ENCODE peak calls at places on chromosomes 7 and 10, in four cellular contexts. E is mesothelial cell of epicardium, F is CD14-positive monocyte, R is nephron progenitor cell. L is an unnamed sample.

GRCh38 chr10:100744136-100744979 is 1.0 kb upstream of the PAX2 start:
- DNase-seq in F (peak; percentile 3), E (no peak), R (peak; percentile 74), L (no peak)

GRCh38 chr10:43299579-43299978 is 32.7 kb upstream of the RASGEF1A start:
- DNase-seq in F (no peak), E (no peak), R (no peak), L (no peak)

GRCh38 chr10:113168560-113168959 is 218.5 kb downstream of the TCF7L2 start:
- DNase-seq in F (no peak), E (no peak), R (no peak), L (no peak)

GRCh38 chr10:100446130-100446761 is 16.6 kb upstream of the WNT8B start:
- DNase-seq in E (no peak), R (no peak), F (no peak), L (no peak)

GRCh38 chr7:100791881-100792666 is 35.2 kb downstream of the EPHB4 start:
- DNase-seq in R (no peak), F (no peak), E (no peak), L (no peak)

GRCh38 chr7:101813414-101814019 is 3.9 kb upstream of the CUX1 start:
- DNase-seq in E (no peak), R (no peak), F (no peak), L (no peak)

GRCh38 chr10:127034224-127034623 is 129.0 kb downstream of the DOCK1 start:
- DNase-seq in E (no peak), R (no peak), F (no peak), L (no peak)

GRCh38 chr10:23826399-23826798 is 382.5 kb upstream of the KIAA1217 start:
- DNase-seq in R (peak; percentile 77), F (no peak), E (peak; percentile 27), L (no peak)

GRCh38 chr10:131973160-131973951 is 8.4 kb downstream of the BNIP3 start:
- DNase-seq in E (no peak), R (peak; percentile 33), F (no peak), L (no peak)

GRCh38 chr7:87148332-87148955 is 3.8 kb upstream of the DMTF1 start:
- DNase-seq in E (no peak), F (no peak), R (no peak), L (no peak)

DNA sequence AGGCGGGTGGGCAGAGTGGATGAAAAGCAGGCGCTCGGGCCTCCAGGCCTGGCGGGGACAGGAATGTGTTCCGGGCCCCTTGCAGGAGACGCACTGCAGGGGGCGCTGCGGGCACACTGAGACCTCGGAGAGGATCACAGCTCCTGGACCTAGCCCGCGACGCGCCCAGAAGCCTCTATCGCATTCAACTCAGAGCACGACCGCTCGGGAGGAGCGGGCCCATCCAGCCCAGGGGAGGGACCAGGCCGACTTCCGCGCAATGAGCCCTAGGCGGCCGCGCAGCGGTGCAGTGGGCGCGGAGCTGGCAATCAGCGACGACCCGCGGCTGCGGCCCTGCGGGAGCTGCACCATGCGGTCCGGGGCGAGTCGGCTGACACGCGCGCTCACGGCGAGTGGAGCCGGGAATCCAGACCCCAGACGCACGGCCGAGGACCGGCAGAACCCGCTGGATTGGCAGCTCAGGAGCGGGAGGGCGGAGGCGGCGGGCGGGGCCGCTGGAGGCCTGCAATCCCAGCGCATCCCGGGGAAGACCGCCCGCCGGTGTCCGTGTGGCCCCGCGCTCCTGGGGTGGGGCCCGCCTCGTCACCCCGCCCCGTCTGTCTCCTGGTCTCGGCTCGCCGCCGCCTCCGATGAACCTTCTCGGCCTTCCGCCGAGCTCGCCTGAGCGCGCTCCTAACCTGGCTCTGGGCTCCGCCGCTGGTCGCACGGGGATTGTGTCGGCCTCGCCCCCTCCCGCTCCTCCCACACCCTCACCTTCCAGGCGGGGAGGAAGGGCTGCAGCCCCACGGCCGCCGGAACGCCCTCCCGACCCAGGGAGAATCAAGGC is 33.5 kb upstream of the GRID1 start:
- DNase-seq in F (peak; percentile 88), E (peak; percentile 88), R (peak; percentile 98), L (peak; percentile 98)
- TF ChIP-seq CTCF in F (peak; percentile 90), E (peak; percentile 83), R (peak; percentile 95), L (peak; percentile 98)

GRCh38 chr7:73829505-73829904 is 1.3 kb upstream of the CLDN4 start:
- DNase-seq in R (no peak), E (no peak), F (no peak), L (no peak)

GRCh38 chr7:73829921-73830617 is 727 bp upstream of the CLDN4 start:
- DNase-seq in F (no peak), E (no peak), R (no peak), L (no peak)

GRCh38 chr7:73830618-73830871 is 251 bp upstream of the CLDN4 start:
- DNase-seq in F (no peak), E (no peak), R (no peak), L (no peak)

GRCh38 chr7:73831656-73832579 is 1.1 kb downstream of the CLDN4 start:
- DNase-seq in F (no peak), E (peak; percentile 64), R (peak; percentile 36), L (no peak)

GRCh38 chr7:73830872-73831655 is at the start of gene CLDN4:
- DNase-seq in E (peak; percentile 55), R (peak; percentile 64), F (no peak), L (no peak)
- TF ChIP-seq CTCF in E (no peak), R (no peak), F (no peak), L (no peak)

DNA sequence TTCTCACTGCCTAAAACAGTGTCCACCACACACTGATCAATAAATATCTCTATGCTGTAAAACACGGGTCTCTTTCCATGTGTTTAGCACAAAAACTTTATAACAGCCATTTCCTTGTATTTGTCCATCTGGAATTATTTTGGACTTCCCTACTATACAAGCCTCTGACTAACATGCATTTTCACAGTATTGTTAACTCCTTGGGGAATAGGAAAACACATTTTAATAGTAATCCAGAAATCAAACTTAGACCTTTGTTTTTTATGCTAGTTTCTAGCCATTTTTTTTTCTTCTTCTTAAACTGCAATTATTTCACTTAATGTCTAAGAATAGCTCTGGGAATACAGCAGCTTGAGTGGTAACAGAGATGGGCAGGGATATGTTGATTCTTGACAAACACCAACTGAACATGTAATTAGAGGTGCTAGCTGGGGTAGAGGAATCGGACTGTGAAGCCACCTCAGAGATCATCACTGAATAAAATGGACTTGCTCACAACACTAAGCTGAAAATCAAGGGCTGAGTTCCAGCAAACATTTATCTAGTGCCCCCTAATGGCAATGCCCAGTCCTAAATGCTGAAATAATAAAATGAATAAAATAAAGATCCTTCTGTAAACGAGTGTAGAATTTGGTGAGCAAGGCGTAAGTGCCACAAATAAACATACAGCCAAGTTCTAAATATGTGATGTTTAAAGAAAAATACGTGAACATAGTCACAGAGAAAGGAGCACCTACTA is 593.1 kb downstream of the SORCS1 start:
- DNase-seq in R (no peak), F (no peak), E (no peak), L (no peak)
- TF ChIP-seq CTCF in R (peak; percentile 52), F (no peak), E (peak; percentile 22), L (peak; percentile 77)

GRCh38 chr10:18608581-18608980 is 42.8 kb downstream of the NSUN6 start:
- DNase-seq in E (no peak), F (no peak), R (no peak), L (no peak)

GRCh38 chr10:18610517-18610916 is 40.9 kb downstream of the NSUN6 start:
- DNase-seq in E (no peak), F (no peak), R (no peak), L (no peak)

GRCh38 chr10:18607503-18607902 is 43.9 kb downstream of the NSUN6 start:
- DNase-seq in E (no peak), F (no peak), R (no peak), L (no peak)

GRCh38 chr10:18606051-18606730 is 45.2 kb downstream of the NSUN6 start:
- DNase-seq in R (no peak), E (no peak), F (no peak), L (no peak)

DNA sequence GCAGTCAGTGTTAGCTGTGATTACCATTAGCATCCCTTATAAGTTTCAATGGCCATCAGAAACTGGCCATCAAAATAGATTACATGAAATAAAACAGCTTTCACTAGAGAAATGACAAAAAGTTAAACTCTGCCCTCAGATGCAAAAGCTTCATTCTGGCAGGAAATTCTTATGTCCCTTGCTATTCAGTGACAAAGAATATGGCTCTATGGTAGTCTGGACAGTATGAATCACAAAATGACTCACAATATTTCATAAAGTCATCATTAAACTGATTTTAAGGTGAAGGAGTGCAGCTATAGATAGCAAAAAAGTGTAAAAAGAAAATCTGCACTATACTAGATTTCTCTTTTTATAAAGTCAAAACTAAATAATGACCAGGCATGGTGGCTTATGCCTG is 43.4 kb downstream of the NSUN6 start:
- DNase-seq in R (no peak), E (no peak), F (no peak), L (no peak)
- TF ChIP-seq CTCF in R (no peak), E (no peak), F (no peak), L (no peak)

DNA sequence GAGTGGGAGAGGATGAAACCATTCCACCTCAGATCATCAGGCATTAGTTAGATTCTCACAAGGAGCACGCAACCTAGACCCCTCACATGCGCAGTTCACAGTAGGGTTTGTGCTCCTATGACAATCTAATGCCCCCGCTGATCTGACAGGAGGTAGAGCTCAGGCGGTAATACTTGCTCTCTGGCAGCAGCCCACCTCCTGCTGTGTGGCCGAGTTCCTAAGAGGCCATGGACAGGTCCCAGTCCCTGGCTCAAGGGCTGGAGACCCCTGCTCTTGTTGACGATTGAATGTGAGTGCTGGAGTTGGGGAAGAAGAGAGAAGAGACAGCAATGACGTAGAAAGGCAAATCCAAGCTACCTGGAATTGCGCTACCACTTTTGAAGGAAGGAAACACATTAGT is 267.2 kb downstream of the TFEC start:
- DNase-seq in F (no peak), E (no peak), R (no peak), L (no peak)
- TF ChIP-seq CTCF in F (no peak), E (no peak), R (no peak), L (no peak)

GRCh38 chr7:26081627-26082026 is 70.4 kb upstream of the NFE2L3 start:
- DNase-seq in E (no peak), R (no peak), F (no peak), L (no peak)
- TF ChIP-seq CTCF in E (no peak), R (no peak), F (no peak), L (no peak)

GRCh38 chr10:37976091-37976879 is at the start of gene ZNF25:
- DNase-seq in E (peak; percentile 93), F (peak; percentile 98), R (peak; percentile 94), L (peak; percentile 96)

GRCh38 chr10:37972396-37972795 is 4.1 kb downstream of the ZNF25 start:
- DNase-seq in F (no peak), E (no peak), R (no peak), L (no peak)

GRCh38 chr10:37975407-37975991 is 948 bp downstream of the ZNF25 start:
- DNase-seq in R (no peak), E (no peak), F (no peak), L (no peak)

GRCh38 chr10:37976880-37977203 is 395 bp upstream of the ZNF25 start:
- DNase-seq in R (no peak), F (no peak), E (no peak), L (no peak)
- TF ChIP-seq CTCF in R (peak; percentile 9), F (peak; percentile 56), E (peak; percentile 35), L (peak; percentile 47)

GRCh38 chr7:96221888-96222287 is 100.0 kb downstream of the SLC25A13 start:
- DNase-seq in E (no peak), R (no peak), F (no peak), L (no peak)

GRCh38 chr7:96224073-96224472 is 97.8 kb downstream of the SLC25A13 start:
- DNase-seq in R (no peak), E (no peak), F (no peak), L (no peak)

GRCh38 chr7:96228760-96229159 is 93.1 kb downstream of the SLC25A13 start:
- DNase-seq in R (no peak), F (no peak), E (no peak), L (peak; percentile 88)

GRCh38 chr7:96224682-96225081 is 97.2 kb downstream of the SLC25A13 start:
- DNase-seq in E (no peak), R (no peak), F (no peak), L (no peak)

GRCh38 chr7:96225251-96225650 is 96.6 kb downstream of the SLC25A13 start:
- DNase-seq in R (no peak), E (no peak), F (no peak), L (no peak)
- TF ChIP-seq CTCF in R (no peak), E (no peak), F (no peak), L (no peak)

L was measured in chondrocyte.